ENCODE peak calls at places on chromosomes 5 and 9, in four cellular contexts. U is cardiac muscle cell; Z is effector memory CD8-positive, alpha-beta T cell; J is HCEC 1CT. K is an unnamed sample.

GRCh38 chr5:135437796-135438560 is 9.2 kb downstream of the DCANP1 start:
- DNase-seq in U (no peak), Z (no peak), J (peak; percentile 77), K (peak; percentile 89)

GRCh38 chr9:114771901-114772300 is 33.9 kb downstream of the TNFSF15 start:
- DNase-seq in U (no peak), Z (no peak), J (peak; percentile 52), K (no peak)

GRCh38 chr9:15642369-15642962 is 89.6 kb downstream of the CCDC171 start:
- DNase-seq in U (peak; percentile 59), Z (no peak), J (peak; percentile 43), K (no peak)

GRCh38 chr9:136886610-136887597 is 588 bp downstream of the TRAF2 start:
- DNase-seq in U (peak; percentile 71), Z (peak; percentile 71), J (peak; percentile 12), K (peak; percentile 53)

GRCh38 chr5:17000296-17000939 is 64.3 kb upstream of the MYO10 start:
- DNase-seq in U (no peak), Z (no peak), J (peak; percentile 97), K (no peak)

GRCh38 chr5:104385901-104386300 is 823.3 kb upstream of the NUDT12 start:
- DNase-seq in U (no peak), Z (no peak), J (no peak), K (no peak)

GRCh38 chr5:123180178-123180577 is 91.1 kb downstream of the PRDM6 start:
- DNase-seq in U (no peak), Z (no peak), J (no peak), K (no peak)

GRCh38 chr9:112310826-112311225 is 22.6 kb downstream of the PTBP3 start:
- DNase-seq in U (no peak), Z (no peak), J (no peak), K (no peak)

GRCh38 chr9:72363908-72364678 is 915 bp downstream of the ZFAND5 start:
- DNase-seq in U (peak; percentile 75), Z (peak; percentile 64), J (peak; percentile 47), K (peak; percentile 56)

K was measured in adrenal gland.